ENCODE peak calls at places on chromosomes 16 and 17, in six cellular contexts. H, Q, O, Z, C and G are unnamed samples.

GRCh38 chr16:54870151-54870550 is 60.5 kb upstream of the IRX5 start:
- DNase-seq in Z (no peak), O (no peak), H (no peak), C (no peak), Q (no peak), G (no peak)

GRCh38 chr16:1538804-1539520 is 5.5 kb downstream of the TMEM204 start:
- DNase-seq in C (no peak), Q (no peak), O (no peak), H (no peak), Z (no peak), G (no peak)

GRCh38 chr16:405548-406506 is 4.1 kb downstream of the DECR2 start:
- DNase-seq in H (no peak), Q (no peak), C (no peak), O (no peak), Z (no peak), G (no peak)

GRCh38 chr16:8595783-8596182 is 5.5 kb upstream of the TMEM114 start:
- DNase-seq in Z (no peak), Q (no peak), H (no peak), O (no peak), C (no peak), G (no peak)

GRCh38 chr17:51044964-51045363 is 75.7 kb downstream of the SPAG9 start:
- DNase-seq in Q (no peak), H (no peak), C (no peak), Z (no peak), O (peak; percentile 27), G (no peak)

GRCh38 chr17:77098884-77099545 is 41.8 kb upstream of the SEC14L1 start:
- DNase-seq in C (no peak), Z (peak; percentile 94), Q (no peak), O (peak; percentile 81), H (no peak), G (no peak)

GRCh38 chr16:27199747-27200146 is 3.6 kb upstream of the KDM8 start:
- DNase-seq in Z (no peak), C (no peak), H (no peak), Q (no peak), O (no peak), G (no peak)

GRCh38 chr16:1347286-1347855 is 4.3 kb downstream of the TSR3 start:
- DNase-seq in Q (no peak), C (no peak), O (no peak), Z (no peak), H (no peak), G (no peak)

GRCh38 chr16:55842369-55843104 is 9.6 kb upstream of the CES1 start:
- DNase-seq in Z (peak; percentile 60), O (peak; percentile 52), H (no peak), Q (no peak), C (peak; percentile 47), G (peak; percentile 34)

GRCh38 chr16:4989391-4990006 is 31.4 kb downstream of the SEC14L5 start:
- DNase-seq in Q (no peak), Z (no peak), C (no peak), H (no peak), O (no peak), G (no peak)

GRCh38 chr16:72551649-72552048 is 379.7 kb upstream of the PMFBP1 start:
- DNase-seq in C (no peak), Q (no peak), H (no peak), O (no peak), Z (no peak), G (no peak)

GRCh38 chr16:27764869-27765675 is 215.1 kb downstream of the KATNIP start:
- DNase-seq in Q (no peak), H (no peak), Z (no peak), O (no peak), C (no peak), G (no peak)

GRCh38 chr16:50653633-50654524 is 27.2 kb downstream of the SNX20 start:
- DNase-seq in O (no peak), Z (no peak), H (peak; percentile 32), C (peak; percentile 37), Q (no peak), G (no peak)

GRCh38 chr16:77596243-77596642 is 126.1 kb upstream of the NUDT7 start:
- DNase-seq in H (no peak), O (peak; percentile 66), Z (peak; percentile 86), Q (no peak), C (no peak), G (no peak)

GRCh38 chr17:77462101-77462500 is 321.3 kb downstream of the SEC14L1 start:
- DNase-seq in H (no peak), Z (no peak), Q (no peak), O (no peak), C (no peak), G (no peak)

GRCh38 chr17:77474292-77474988 is 333.7 kb downstream of the SEC14L1 start:
- DNase-seq in O (peak; percentile 61), Q (no peak), C (no peak), Z (peak; percentile 62), H (no peak), G (no peak)

GRCh38 chr16:66908762-66909559 is 9.7 kb downstream of the CDH16 start:
- DNase-seq in C (no peak), Q (no peak), Z (no peak), O (no peak), H (no peak), G (no peak)

GRCh38 chr17:17645961-17646360 is 35.3 kb upstream of the RAI1 start:
- DNase-seq in H (no peak), C (no peak), Z (peak; percentile 19), O (peak; percentile 21), Q (no peak), G (no peak)

GRCh38 chr17:13346996-13347762 is 254.6 kb downstream of the HS3ST3A1 start:
- DNase-seq in Q (no peak), O (peak; percentile 99), H (no peak), C (no peak), Z (peak; percentile 93), G (no peak)

GRCh38 chr17:4945944-4946280 is 2.4 kb downstream of the PFN1 start:
- DNase-seq in H (no peak), C (no peak), O (no peak), Z (no peak), Q (no peak), G (no peak)

GRCh38 chr17:21376835-21377690 is 906 bp downstream of the KCNJ12 start:
- DNase-seq in C (peak; percentile 5), Q (no peak), H (no peak), Z (peak; percentile 16), O (peak; percentile 24), G (peak; percentile 31)

DNA sequence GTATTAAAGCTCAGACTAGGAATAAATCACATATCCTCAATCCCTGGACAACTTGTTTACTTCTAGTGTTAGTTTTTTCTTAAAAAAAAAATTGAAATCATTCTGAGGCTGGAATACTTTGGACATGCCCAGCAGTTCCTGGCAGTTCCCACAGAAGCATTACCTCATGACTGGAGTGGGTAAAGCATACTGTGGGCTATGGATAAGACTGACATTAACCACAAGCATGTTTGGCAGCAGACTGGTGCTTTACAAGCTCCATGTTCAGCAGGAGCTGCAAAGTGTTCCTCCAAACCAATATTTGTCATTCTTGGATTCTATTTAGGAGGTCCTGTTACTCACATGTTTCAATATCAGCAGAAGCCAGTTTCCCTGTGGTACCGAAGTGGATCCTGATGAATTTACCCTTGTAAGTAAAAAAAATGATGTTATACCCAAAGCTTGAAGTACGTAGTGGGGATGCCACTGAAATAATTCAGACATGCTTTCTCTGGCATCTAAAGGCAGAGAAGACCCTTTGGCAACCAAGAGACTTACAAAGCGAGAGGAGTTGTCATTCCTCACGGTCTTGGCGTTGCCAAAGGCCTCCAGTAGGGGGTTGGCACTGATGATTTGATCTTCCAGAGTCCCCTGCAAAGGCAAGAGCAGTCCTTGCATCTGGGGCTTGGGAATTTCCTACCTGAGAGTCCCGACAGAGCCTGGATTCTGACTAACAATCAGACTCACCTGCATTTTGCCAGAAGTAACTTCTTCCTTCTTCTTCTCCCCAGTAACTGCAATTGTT is 4.9 kb downstream of the MYH1 start:
- DNase-seq in H (no peak), C (no peak), O (peak; percentile 64), Z (peak; percentile 25), Q (no peak), G (no peak)
- TF ChIP-seq CTCF in H (no peak), C (no peak), O (no peak), Z (no peak), Q (peak; percentile 32), G (no peak)

GRCh38 chr16:60686824-60687223 is 1349.4 kb downstream of the CDH8 start:
- DNase-seq in O (no peak), Q (no peak), Z (no peak), H (no peak), C (no peak), G (no peak)
- TF ChIP-seq CTCF in O (no peak), Q (no peak), Z (no peak), H (peak; percentile 13), C (no peak), G (peak; percentile 24)

GRCh38 chr17:2070241-2071023 is 15.5 kb downstream of the HIC1 start:
- DNase-seq in H (no peak), Z (no peak), C (no peak), O (no peak), Q (no peak), G (no peak)
- TF ChIP-seq CTCF in H (no peak), Z (no peak), C (no peak), O (no peak), Q (no peak), G (no peak)

GRCh38 chr17:79945591-79946255 is 89.9 kb downstream of the TBC1D16 start:
- DNase-seq in Q (peak; percentile 67), Z (no peak), C (no peak), H (no peak), O (no peak), G (no peak)

GRCh38 chr17:79947351-79948031 is 88.2 kb downstream of the TBC1D16 start:
- DNase-seq in Z (no peak), C (no peak), Q (peak; percentile 64), O (peak; percentile 92), H (no peak), G (no peak)

GRCh38 chr17:79944821-79945391 is 90.8 kb downstream of the TBC1D16 start:
- DNase-seq in Z (no peak), C (no peak), H (no peak), Q (peak; percentile 67), O (no peak), G (no peak)

GRCh38 chr17:79948406-79948917 is 87.2 kb downstream of the TBC1D16 start:
- DNase-seq in Z (no peak), Q (peak; percentile 57), C (no peak), H (no peak), O (no peak), G (no peak)

GRCh38 chr17:79946352-79947231 is 89.1 kb downstream of the TBC1D16 start:
- DNase-seq in H (no peak), O (no peak), Z (no peak), C (no peak), Q (peak; percentile 65), G (no peak)
- TF ChIP-seq CTCF in H (no peak), O (no peak), Z (no peak), C (no peak), Q (no peak), G (no peak)

GRCh38 chr17:75077490-75078096 is 10.2 kb upstream of the SLC16A5 start:
- DNase-seq in Z (no peak), O (no peak), C (peak; percentile 71), H (no peak), Q (no peak), G (no peak)
- TF ChIP-seq CTCF in Z (no peak), O (no peak), C (no peak), H (no peak), Q (no peak), G (no peak)